ENCODE peak calls at places on chromosomes 2 and 18, in seven cellular contexts. One of them, this sample, is unnamed.

GRCh38 chr18:48027401-48027931 is 97.0 kb upstream of the SMAD2 start:
- DNase-seq in PC-3: no peak
- DNase-seq in CD8-positive, alpha-beta memory T cell: no peak
- DNase-seq in fibroblast of the aortic adventitia: no peak
- DNase-seq in pancreas: no peak
- DNase-seq in Peyer's patch: no peak
- DNase-seq in HepG2: no peak
- DNase-seq in this sample: no peak

GRCh38 chr2:227186751-227187150 is 22.3 kb downstream of the COL4A3 start:
- DNase-seq in fibroblast of the aortic adventitia: peak
- DNase-seq in pancreas: no peak
- DNase-seq in Peyer's patch: no peak
- DNase-seq in PC-3: no peak
- DNase-seq in HepG2: no peak
- DNase-seq in CD8-positive, alpha-beta memory T cell: no peak
- DNase-seq in this sample: no peak

GRCh38 chr2:24930768-24931167 is 10.7 kb upstream of the ADCY3 start:
- DNase-seq in HepG2: no peak
- DNase-seq in pancreas: no peak
- DNase-seq in CD8-positive, alpha-beta memory T cell: no peak
- DNase-seq in Peyer's patch: no peak
- DNase-seq in PC-3: peak
- DNase-seq in fibroblast of the aortic adventitia: peak
- DNase-seq in this sample: no peak

GRCh38 chr2:54469484-54470053 is 13.4 kb downstream of the SPTBN1 start:
- DNase-seq in PC-3: no peak
- DNase-seq in pancreas: no peak
- DNase-seq in fibroblast of the aortic adventitia: no peak
- DNase-seq in Peyer's patch: no peak
- DNase-seq in CD8-positive, alpha-beta memory T cell: no peak
- DNase-seq in HepG2: no peak
- DNase-seq in this sample: no peak

GRCh38 chr2:128639693-128640092 is 321.0 kb upstream of the HS6ST1 start:
- DNase-seq in PC-3: no peak
- DNase-seq in HepG2: no peak
- DNase-seq in CD8-positive, alpha-beta memory T cell: no peak
- DNase-seq in Peyer's patch: no peak
- DNase-seq in fibroblast of the aortic adventitia: peak
- DNase-seq in pancreas: no peak
- DNase-seq in this sample: no peak

GRCh38 chr18:13235981-13236380 is 17.4 kb downstream of the LDLRAD4 start:
- DNase-seq in CD8-positive, alpha-beta memory T cell: no peak
- DNase-seq in HepG2: no peak
- DNase-seq in Peyer's patch: no peak
- DNase-seq in fibroblast of the aortic adventitia: no peak
- DNase-seq in PC-3: no peak
- DNase-seq in pancreas: no peak
- DNase-seq in this sample: no peak

GRCh38 chr2:159968282-159968900 is 94.0 kb downstream of the PLA2R1 start:
- DNase-seq in Peyer's patch: no peak
- DNase-seq in HepG2: peak
- DNase-seq in PC-3: peak
- DNase-seq in pancreas: no peak
- DNase-seq in fibroblast of the aortic adventitia: peak
- DNase-seq in CD8-positive, alpha-beta memory T cell: peak
- DNase-seq in this sample: no peak

GRCh38 chr2:120436885-120437603 is 91.1 kb downstream of the INHBB start:
- DNase-seq in pancreas: peak
- DNase-seq in Peyer's patch: no peak
- DNase-seq in CD8-positive, alpha-beta memory T cell: no peak
- DNase-seq in PC-3: peak
- DNase-seq in HepG2: peak
- DNase-seq in fibroblast of the aortic adventitia: peak
- DNase-seq in this sample: no peak

GRCh38 chr2:221853297-221853696 is 281.2 kb upstream of the EPHA4 start:
- DNase-seq in pancreas: no peak
- DNase-seq in Peyer's patch: no peak
- DNase-seq in HepG2: no peak
- DNase-seq in CD8-positive, alpha-beta memory T cell: no peak
- DNase-seq in fibroblast of the aortic adventitia: no peak
- DNase-seq in PC-3: no peak
- DNase-seq in this sample: no peak

GRCh38 chr2:16632615-16633014 is 33.0 kb downstream of the CYRIA start:
- DNase-seq in HepG2: no peak
- DNase-seq in pancreas: no peak
- DNase-seq in fibroblast of the aortic adventitia: no peak
- DNase-seq in Peyer's patch: no peak
- DNase-seq in PC-3: no peak
- DNase-seq in CD8-positive, alpha-beta memory T cell: no peak
- DNase-seq in this sample: no peak

GRCh38 chr18:5431836-5432575 is 111.8 kb downstream of the EPB41L3 start:
- DNase-seq in CD8-positive, alpha-beta memory T cell: no peak
- DNase-seq in Peyer's patch: no peak
- DNase-seq in fibroblast of the aortic adventitia: no peak
- DNase-seq in HepG2: no peak
- DNase-seq in pancreas: no peak
- DNase-seq in PC-3: peak
- DNase-seq in this sample: no peak

GRCh38 chr18:57080479-57080878 is 66.4 kb upstream of the BOD1L2 start:
- DNase-seq in pancreas: no peak
- DNase-seq in Peyer's patch: no peak
- DNase-seq in PC-3: no peak
- DNase-seq in fibroblast of the aortic adventitia: no peak
- DNase-seq in CD8-positive, alpha-beta memory T cell: no peak
- DNase-seq in HepG2: no peak
- DNase-seq in this sample: no peak

GRCh38 chr2:46814160-46814559 is 101.4 kb downstream of the MCFD2 start:
- DNase-seq in pancreas: no peak
- DNase-seq in PC-3: no peak
- DNase-seq in HepG2: no peak
- DNase-seq in fibroblast of the aortic adventitia: peak
- DNase-seq in CD8-positive, alpha-beta memory T cell: no peak
- DNase-seq in Peyer's patch: no peak
- DNase-seq in this sample: no peak

GRCh38 chr18:48879008-48879431 is 71.7 kb downstream of the SMAD7 start:
- DNase-seq in CD8-positive, alpha-beta memory T cell: no peak
- DNase-seq in PC-3: no peak
- DNase-seq in Peyer's patch: peak
- DNase-seq in HepG2: no peak
- DNase-seq in fibroblast of the aortic adventitia: no peak
- DNase-seq in pancreas: peak
- DNase-seq in this sample: no peak

GRCh38 chr18:62928316-62928715 is 213.0 kb downstream of the PHLPP1 start:
- DNase-seq in Peyer's patch: no peak
- DNase-seq in pancreas: no peak
- DNase-seq in HepG2: no peak
- DNase-seq in CD8-positive, alpha-beta memory T cell: no peak
- DNase-seq in PC-3: no peak
- DNase-seq in fibroblast of the aortic adventitia: peak
- DNase-seq in this sample: no peak

GRCh38 chr2:201697899-201698298 is 545 bp downstream of the MPP4 start:
- DNase-seq in fibroblast of the aortic adventitia: peak
- DNase-seq in Peyer's patch: no peak
- DNase-seq in HepG2: no peak
- DNase-seq in pancreas: no peak
- DNase-seq in CD8-positive, alpha-beta memory T cell: no peak
- DNase-seq in PC-3: peak
- DNase-seq in this sample: no peak

GRCh38 chr2:119491776-119492525 is 32.3 kb downstream of the SCTR start:
- DNase-seq in HepG2: peak
- DNase-seq in pancreas: peak
- DNase-seq in Peyer's patch: no peak
- DNase-seq in PC-3: peak
- DNase-seq in CD8-positive, alpha-beta memory T cell: no peak
- DNase-seq in fibroblast of the aortic adventitia: peak
- DNase-seq in this sample: no peak

DNA sequence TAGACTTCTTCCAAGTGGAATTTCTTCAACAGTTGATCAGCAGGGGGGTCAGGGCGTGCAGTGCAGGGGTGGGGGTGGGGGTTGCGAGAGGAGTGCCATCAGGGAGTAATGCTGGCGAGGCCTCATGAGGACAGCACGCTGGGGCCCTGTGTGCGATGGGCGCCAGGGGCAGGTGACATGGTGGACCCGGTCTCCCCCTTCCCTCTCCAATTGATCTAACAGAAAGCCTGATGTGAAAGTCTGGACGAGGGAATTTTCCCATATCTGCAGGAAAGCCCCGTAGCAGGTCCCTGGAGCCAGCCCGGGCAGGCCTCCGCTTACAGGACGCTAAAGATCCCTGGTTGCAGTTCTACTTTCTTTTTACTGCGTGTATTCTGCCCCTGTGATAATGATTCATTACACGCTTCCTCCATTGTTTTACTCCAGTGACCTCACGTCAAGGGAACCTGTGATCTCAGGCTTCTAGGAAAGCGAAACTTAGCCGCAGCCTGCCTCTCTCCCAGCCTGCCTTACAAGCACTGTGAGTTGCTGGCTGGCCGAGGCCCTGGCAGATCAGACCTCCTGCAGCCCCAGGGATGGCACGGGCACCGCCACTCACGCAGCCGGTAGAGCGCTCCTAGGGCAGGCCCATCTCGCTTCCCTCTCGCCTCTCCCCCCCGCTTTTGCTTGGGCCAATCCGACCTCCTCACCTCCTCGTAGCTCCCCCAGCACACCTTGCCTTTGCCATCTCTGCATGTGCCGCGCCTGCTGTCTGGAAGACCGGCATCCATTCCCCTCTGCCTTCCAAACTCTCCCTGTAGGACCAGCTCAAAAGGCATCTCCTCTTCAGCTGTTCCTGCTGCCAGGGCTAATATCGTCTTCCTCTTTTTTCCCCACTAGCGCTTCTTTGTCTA is 19.2 kb downstream of the NEURL3 start:
- DNase-seq in Peyer's patch: peak
- DNase-seq in PC-3: no peak
- DNase-seq in CD8-positive, alpha-beta memory T cell: peak
- DNase-seq in pancreas: peak
- DNase-seq in HepG2: peak
- DNase-seq in fibroblast of the aortic adventitia: peak
- DNase-seq in this sample: peak
- H3K4me3 ChIP-seq in Peyer's patch: peak
- H3K4me3 ChIP-seq in PC-3: no peak
- H3K4me3 ChIP-seq in CD8-positive, alpha-beta memory T cell: peak
- H3K4me3 ChIP-seq in pancreas: peak
- H3K4me3 ChIP-seq in HepG2: peak
- H3K4me3 ChIP-seq in fibroblast of the aortic adventitia: peak
- H3K4me3 ChIP-seq in this sample: peak

GRCh38 chr2:200048421-200048820 is 93.0 kb downstream of the MAIP1 start:
- DNase-seq in PC-3: no peak
- DNase-seq in pancreas: no peak
- DNase-seq in Peyer's patch: no peak
- DNase-seq in HepG2: no peak
- DNase-seq in fibroblast of the aortic adventitia: no peak
- DNase-seq in CD8-positive, alpha-beta memory T cell: no peak
- DNase-seq in this sample: no peak
- H3K4me3 ChIP-seq in PC-3: no peak
- H3K4me3 ChIP-seq in pancreas: no peak
- H3K4me3 ChIP-seq in Peyer's patch: no peak
- H3K4me3 ChIP-seq in HepG2: no peak
- H3K4me3 ChIP-seq in fibroblast of the aortic adventitia: no peak
- H3K4me3 ChIP-seq in CD8-positive, alpha-beta memory T cell: no peak
- H3K4me3 ChIP-seq in this sample: no peak

DNA sequence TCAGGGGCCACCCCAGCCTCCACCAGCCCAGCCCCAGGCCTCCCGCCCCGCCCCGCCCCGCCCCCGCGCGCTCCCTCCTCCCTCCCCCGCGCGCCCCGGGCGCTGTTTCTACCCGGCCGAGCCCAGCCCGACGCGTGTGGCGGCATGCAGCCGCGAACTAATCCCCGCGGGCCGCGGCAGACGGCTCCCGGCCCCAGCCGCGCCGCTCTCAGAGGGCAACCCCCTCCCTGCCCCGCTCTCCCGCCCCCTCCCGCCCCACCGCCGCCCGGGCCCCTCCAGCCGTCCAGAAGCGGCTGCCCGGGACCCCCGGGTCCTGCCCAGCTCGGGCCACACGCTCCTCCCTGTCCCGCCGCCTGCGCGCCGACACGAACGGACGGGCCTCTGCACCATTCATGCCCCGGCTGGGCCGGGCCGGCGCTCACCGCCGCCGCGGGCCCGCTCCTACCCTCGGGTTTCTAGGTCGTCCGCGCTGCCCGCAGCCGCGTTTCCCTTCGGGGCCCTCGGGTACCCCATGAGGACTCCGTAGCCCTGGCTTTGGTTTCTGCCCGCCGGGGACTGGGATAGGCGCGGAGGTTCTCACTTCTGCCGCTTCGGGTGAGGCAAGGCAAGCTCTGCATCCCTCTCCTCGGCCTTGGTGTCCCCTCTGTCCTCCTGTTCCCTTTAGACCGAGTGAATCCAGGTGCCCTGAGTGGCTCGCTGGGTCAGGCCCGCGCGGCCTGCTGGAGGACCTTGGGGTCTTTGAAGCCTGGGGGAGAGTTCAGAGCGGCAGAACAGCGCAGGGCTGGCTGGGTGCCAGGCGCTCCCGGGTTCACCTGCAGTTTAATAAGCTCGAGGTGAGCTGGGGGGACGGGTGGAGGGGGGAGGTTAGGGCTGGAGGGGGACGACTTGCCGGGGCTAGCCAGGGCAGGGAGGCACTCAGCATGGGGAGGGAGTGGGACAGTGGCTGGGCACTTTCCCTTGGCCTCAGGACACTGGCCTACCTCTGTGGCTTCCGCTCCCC is 3.1 kb downstream of the WNT10A start:
- DNase-seq in fibroblast of the aortic adventitia: no peak
- DNase-seq in Peyer's patch: no peak
- DNase-seq in CD8-positive, alpha-beta memory T cell: no peak
- DNase-seq in PC-3: no peak
- DNase-seq in pancreas: no peak
- DNase-seq in HepG2: no peak
- DNase-seq in this sample: no peak
- H3K4me3 ChIP-seq in fibroblast of the aortic adventitia: no peak
- H3K4me3 ChIP-seq in Peyer's patch: peak
- H3K4me3 ChIP-seq in CD8-positive, alpha-beta memory T cell: no peak
- H3K4me3 ChIP-seq in PC-3: no peak
- H3K4me3 ChIP-seq in pancreas: no peak
- H3K4me3 ChIP-seq in HepG2: peak
- H3K4me3 ChIP-seq in this sample: no peak

GRCh38 chr2:168802825-168803726 is 639 bp downstream of the NOSTRIN start:
- DNase-seq in PC-3: peak
- DNase-seq in pancreas: peak
- DNase-seq in HepG2: no peak
- DNase-seq in CD8-positive, alpha-beta memory T cell: no peak
- DNase-seq in fibroblast of the aortic adventitia: no peak
- DNase-seq in Peyer's patch: no peak
- DNase-seq in this sample: no peak

GRCh38 chr2:168805615-168806014 is 3.2 kb downstream of the NOSTRIN start:
- DNase-seq in CD8-positive, alpha-beta memory T cell: no peak
- DNase-seq in pancreas: no peak
- DNase-seq in fibroblast of the aortic adventitia: no peak
- DNase-seq in Peyer's patch: no peak
- DNase-seq in HepG2: no peak
- DNase-seq in PC-3: no peak
- DNase-seq in this sample: no peak

GRCh38 chr2:168801456-168801855 is 981 bp upstream of the NOSTRIN start:
- DNase-seq in PC-3: no peak
- DNase-seq in Peyer's patch: no peak
- DNase-seq in HepG2: no peak
- DNase-seq in pancreas: no peak
- DNase-seq in CD8-positive, alpha-beta memory T cell: no peak
- DNase-seq in fibroblast of the aortic adventitia: no peak
- DNase-seq in this sample: no peak

GRCh38 chr2:168801961-168802824 is at the start of gene NOSTRIN:
- DNase-seq in Peyer's patch: peak
- DNase-seq in HepG2: peak
- DNase-seq in fibroblast of the aortic adventitia: peak
- DNase-seq in pancreas: peak
- DNase-seq in PC-3: peak
- DNase-seq in CD8-positive, alpha-beta memory T cell: no peak
- DNase-seq in this sample: no peak

GRCh38 chr2:168804214-168804613 is 1.8 kb downstream of the NOSTRIN start:
- DNase-seq in pancreas: no peak
- DNase-seq in HepG2: no peak
- DNase-seq in fibroblast of the aortic adventitia: no peak
- DNase-seq in CD8-positive, alpha-beta memory T cell: no peak
- DNase-seq in PC-3: no peak
- DNase-seq in Peyer's patch: no peak
- DNase-seq in this sample: no peak
- H3K4me3 ChIP-seq in pancreas: no peak
- H3K4me3 ChIP-seq in HepG2: no peak
- H3K4me3 ChIP-seq in fibroblast of the aortic adventitia: no peak
- H3K4me3 ChIP-seq in CD8-positive, alpha-beta memory T cell: no peak
- H3K4me3 ChIP-seq in PC-3: no peak
- H3K4me3 ChIP-seq in Peyer's patch: peak
- H3K4me3 ChIP-seq in this sample: no peak

This sample was measured in effector memory CD4-positive, alpha-beta T cell.